ENCODE peak calls at places on chromosomes 4 and X, in four cellular contexts. M is IMR-90, F is neuronal stem cell, O is mesendoderm. H is an unnamed sample.

GRCh38 chr4:57291911-57292310 is 181.7 kb upstream of the IGFBP7 start:
- DNase-seq in M (no peak), F (no peak), O (no peak), H (no peak)

GRCh38 chr4:79584352-79584751 is 176.3 kb upstream of the GK2 start:
- DNase-seq in M (no peak), F (no peak), O (no peak), H (no peak)

GRCh38 chr4:112853662-112854256 is 195.7 kb upstream of the ANK2 start:
- DNase-seq in M (no peak), F (no peak), O (no peak), H (no peak)

GRCh38 chrX:19019996-19020395 is 36.1 kb upstream of the PHKA2 start:
- DNase-seq in M (peak), F (no peak), O (no peak), H (no peak)

GRCh38 chr4:25722964-25723363 is 67.3 kb downstream of the SLC34A2 start:
- DNase-seq in M (no peak), F (no peak), O (peak), H (no peak)

GRCh38 chr4:105061136-105061696 is 85.5 kb upstream of the TET2 start:
- DNase-seq in M (peak), F (peak), O (peak), H (no peak)

GRCh38 chr4:27048350-27049100 is 187.9 kb downstream of the STIM2 start:
- DNase-seq in M (peak), F (peak), O (peak), H (peak)

GRCh38 chr4:134777626-134778025 is 576.0 kb upstream of the PABPC4L start:
- DNase-seq in M (no peak), F (no peak), O (peak), H (no peak)

GRCh38 chrX:45807572-45808425 is 607.1 kb upstream of the DIPK2B start:
- DNase-seq in M (peak), F (peak), O (peak), H (peak)

GRCh38 chr4:176788971-176789370 is 3.8 kb downstream of the VEGFC start:
- DNase-seq in M (no peak), F (no peak), O (no peak), H (no peak)

GRCh38 chr4:54281060-54281781 is 52.1 kb downstream of the PDGFRA start:
- DNase-seq in M (peak), F (no peak), O (no peak), H (peak)

DNA sequence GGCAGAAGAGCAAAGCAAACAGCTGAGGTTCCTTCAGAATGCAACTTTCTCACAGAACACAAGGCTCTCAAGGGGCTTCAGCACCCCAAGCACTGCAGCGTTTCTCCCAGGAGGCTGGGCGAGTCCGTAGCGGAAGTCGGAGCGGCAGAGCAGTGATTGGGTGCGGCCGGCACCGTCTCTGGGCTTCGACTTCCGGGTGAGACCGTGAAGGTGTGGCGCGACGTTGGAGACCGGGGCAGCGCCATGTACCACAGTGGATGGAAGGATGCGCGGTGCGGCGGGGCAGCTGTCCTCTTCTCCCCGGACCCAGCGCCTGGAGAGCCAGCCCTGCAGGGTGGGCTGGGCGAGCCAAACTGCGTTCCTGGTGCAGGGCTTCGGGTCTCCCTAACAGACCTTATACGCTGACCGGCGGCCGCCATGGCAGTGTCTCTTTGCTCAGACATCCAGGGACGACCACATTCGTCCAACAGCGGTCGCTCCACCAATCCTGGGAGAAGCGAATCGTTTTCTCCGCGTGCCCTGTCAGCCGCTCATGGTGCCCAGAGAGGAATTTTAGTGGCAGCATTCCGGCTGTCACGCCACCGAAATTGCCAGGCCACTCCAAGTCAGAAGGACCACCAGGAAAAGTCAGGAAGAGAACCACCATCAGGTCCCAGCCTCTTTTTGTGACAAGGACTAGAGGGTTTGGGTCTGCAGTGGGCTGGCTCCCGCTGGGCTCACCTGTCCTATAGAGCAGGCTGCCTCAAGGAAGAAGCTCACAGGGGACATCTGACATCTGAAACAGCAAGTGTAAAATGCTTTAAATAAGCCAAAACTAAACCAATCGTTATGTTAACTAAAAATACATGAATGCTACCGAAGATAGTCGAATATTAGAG is 20.5 kb downstream of the TRIM61 start:
- DNase-seq in M (peak), F (peak), O (peak), H (peak)
- H3K18ac ChIP-seq in M (peak), F (peak), O (no peak), H (peak)

GRCh38 chrX:106935175-106935574 is 15.0 kb downstream of the CLDN2 start:
- DNase-seq in M (peak), F (no peak), O (no peak), H (peak)

GRCh38 chrX:106933538-106933961 is 13.3 kb downstream of the CLDN2 start:
- DNase-seq in M (peak), F (no peak), O (peak), H (peak)

GRCh38 chrX:106931831-106932491 is 11.8 kb downstream of the CLDN2 start:
- DNase-seq in M (peak), F (no peak), O (no peak), H (peak)

GRCh38 chrX:106932492-106932923 is 12.3 kb downstream of the CLDN2 start:
- DNase-seq in M (peak), F (no peak), O (no peak), H (peak)

GRCh38 chrX:106932960-106933537 is 12.8 kb downstream of the CLDN2 start:
- DNase-seq in M (peak), F (no peak), O (peak), H (peak)
- H3K18ac ChIP-seq in M (peak), F (peak), O (peak), H (peak)

DNA sequence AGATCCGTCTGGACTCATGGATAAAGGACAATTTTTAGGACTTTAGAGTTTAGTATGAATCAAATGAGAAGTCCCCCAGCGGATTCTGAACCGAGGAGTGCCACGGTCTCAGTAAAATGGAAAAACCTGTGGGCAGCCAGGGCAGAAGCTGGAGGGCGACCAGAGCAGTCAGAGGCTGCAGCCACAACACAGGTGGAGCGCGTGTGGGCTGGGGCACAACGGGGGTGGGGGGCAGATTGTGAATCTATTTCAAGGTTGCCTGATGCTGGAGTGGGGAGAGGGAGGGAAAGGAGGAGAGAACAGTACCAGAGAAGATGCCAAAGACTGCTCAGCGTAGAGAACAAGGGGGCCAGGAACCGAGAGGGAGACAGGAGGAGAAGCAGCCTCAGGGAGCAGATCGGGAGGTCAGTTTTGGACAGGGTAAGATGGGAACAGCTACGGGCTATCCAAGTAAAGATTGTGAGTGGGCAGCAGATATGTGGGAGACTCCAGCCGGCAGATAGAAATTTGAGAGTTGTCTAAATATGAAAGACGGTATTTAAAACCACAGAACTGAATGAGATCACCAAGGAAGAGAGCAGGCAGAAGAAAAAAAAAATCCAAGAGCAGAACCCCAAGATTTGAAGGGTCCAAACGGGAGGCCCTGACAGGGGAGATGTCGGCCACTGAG is 9.5 kb downstream of the FAT1 start:
- DNase-seq in M (no peak), F (no peak), O (no peak), H (no peak)
- H3K18ac ChIP-seq in M (no peak), F (no peak), O (no peak), H (no peak)

DNA sequence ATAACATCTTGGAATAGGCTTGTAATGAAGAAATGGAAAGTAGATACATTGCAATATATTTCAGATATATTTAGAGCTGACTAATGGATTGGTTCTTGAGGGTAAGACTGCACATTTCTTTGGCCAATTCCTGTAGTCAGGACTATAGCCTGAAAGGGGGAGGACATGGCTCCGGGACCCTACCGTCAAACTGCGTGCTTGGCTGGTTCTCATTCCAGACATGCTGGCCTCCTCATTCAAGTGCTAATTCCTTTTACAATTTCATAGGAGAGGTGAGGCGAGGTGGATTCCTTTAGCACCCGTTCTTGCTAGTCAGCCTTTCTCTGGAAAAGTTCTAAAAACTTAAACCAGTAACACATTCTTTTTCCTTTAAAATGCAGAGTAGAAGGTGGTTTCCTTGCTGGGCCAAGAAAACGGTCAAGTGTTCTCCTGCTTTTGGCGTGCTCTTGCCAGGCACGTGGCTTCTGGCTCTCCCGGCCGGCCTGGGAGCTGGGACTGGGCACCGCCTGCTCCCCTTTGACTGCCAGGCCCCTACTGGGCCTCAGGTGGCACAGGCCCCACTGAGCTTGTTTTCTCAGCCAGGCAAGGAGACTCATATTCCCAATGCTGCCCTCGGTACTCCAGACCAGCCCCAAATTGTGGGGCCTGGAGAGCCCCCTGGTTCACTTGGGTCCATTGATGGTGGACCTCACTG is 167.2 kb downstream of the STK32B start:
- DNase-seq in M (no peak), F (no peak), O (no peak), H (no peak)
- H3K18ac ChIP-seq in M (no peak), F (no peak), O (no peak), H (no peak)

GRCh38 chr4:169105620-169106019 is 95.6 kb upstream of the CBR4 start:
- DNase-seq in M (no peak), F (no peak), O (no peak), H (no peak)

GRCh38 chr4:169102011-169102410 is 92.0 kb upstream of the CBR4 start:
- DNase-seq in M (no peak), F (no peak), O (no peak), H (no peak)

GRCh38 chr4:169106696-169107229 is 96.7 kb upstream of the CBR4 start:
- DNase-seq in M (no peak), F (no peak), O (no peak), H (no peak)

GRCh38 chr4:169100656-169101055 is 90.6 kb upstream of the CBR4 start:
- DNase-seq in M (no peak), F (peak), O (peak), H (no peak)

GRCh38 chr4:169103966-169104412 is 93.9 kb upstream of the CBR4 start:
- DNase-seq in M (no peak), F (peak), O (peak), H (no peak)
- H3K18ac ChIP-seq in M (no peak), F (no peak), O (no peak), H (no peak)

DNA sequence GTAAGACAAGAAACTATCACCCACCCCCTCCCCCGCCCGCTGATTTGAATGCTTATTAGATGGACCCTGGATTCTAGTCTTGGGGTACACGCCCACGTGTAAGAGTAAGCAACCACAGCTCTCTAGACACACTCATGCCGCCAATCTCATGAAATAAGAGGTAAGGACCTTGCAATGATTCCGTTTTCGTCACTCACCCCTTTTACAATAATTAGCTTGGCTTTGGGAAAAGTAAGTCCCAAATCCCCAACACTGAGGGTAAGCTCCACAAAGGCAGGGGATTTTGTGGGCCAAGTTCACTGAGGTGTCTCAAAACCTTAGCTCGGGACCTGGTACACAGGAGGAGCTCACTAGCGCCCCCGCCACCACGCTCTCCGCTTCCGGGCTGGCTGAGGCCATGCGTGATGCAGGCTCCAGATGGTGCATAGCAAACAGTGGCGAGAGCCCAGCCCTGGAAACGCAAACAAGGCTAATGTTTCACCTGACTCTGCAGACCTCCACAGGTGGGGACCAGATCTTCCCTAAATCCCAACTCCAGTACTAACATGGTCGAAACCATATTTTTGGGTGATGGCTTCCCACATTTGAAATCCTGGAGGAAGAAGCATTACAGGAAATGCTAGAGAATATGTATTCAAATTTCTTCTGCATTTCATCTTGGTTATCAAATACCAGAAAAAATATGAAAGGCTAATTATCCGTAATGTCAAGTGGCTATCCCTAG is 4.1 kb downstream of the PLAC8 start:
- DNase-seq in M (peak), F (peak), O (peak), H (peak)
- H3K18ac ChIP-seq in M (peak), F (no peak), O (peak), H (peak)

GRCh38 chr4:6956434-6957147 is 47.0 kb downstream of the TBC1D14 start:
- DNase-seq in M (no peak), F (no peak), O (no peak), H (no peak)

GRCh38 chr4:6951880-6952381 is 42.3 kb downstream of the TBC1D14 start:
- DNase-seq in M (no peak), F (no peak), O (peak), H (no peak)

GRCh38 chr4:6955261-6955911 is 45.8 kb downstream of the TBC1D14 start:
- DNase-seq in M (no peak), F (no peak), O (no peak), H (no peak)

GRCh38 chr4:6956087-6956433 is 46.4 kb downstream of the TBC1D14 start:
- DNase-seq in M (no peak), F (no peak), O (no peak), H (no peak)

DNA sequence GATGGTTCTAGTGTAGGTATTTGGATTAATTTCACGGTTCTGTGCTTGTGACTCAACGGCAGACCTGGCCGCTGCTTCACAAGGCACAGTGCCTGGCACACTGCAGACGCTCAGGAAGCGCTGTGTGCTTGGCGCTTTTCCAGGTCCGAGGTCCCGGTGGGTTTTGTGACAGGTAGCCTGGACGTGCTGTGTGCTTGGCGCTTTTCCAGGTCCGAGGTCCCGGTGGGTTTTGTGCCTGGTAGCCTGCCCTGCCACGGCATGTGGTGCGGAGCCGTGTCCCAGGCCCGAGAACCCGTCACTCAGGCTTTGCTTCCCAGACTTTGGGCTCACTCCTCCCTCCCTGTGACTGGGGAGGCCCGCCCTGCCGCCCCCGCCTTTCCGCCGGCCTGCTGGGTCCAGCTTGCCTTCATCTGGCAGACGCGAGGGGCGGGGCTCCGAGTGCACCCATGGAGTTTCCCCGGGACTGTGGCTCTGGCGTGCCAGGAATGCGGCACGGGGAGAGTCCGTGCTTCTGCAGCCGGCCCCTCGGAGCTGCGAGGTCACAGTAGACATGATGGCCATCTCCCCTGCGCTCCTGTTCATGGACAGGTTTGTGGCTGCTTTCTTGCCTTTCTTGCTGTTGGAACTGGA is 44.2 kb downstream of the TBC1D14 start:
- DNase-seq in M (peak), F (no peak), O (peak), H (peak)
- H3K18ac ChIP-seq in M (peak), F (peak), O (no peak), H (peak)

DNA sequence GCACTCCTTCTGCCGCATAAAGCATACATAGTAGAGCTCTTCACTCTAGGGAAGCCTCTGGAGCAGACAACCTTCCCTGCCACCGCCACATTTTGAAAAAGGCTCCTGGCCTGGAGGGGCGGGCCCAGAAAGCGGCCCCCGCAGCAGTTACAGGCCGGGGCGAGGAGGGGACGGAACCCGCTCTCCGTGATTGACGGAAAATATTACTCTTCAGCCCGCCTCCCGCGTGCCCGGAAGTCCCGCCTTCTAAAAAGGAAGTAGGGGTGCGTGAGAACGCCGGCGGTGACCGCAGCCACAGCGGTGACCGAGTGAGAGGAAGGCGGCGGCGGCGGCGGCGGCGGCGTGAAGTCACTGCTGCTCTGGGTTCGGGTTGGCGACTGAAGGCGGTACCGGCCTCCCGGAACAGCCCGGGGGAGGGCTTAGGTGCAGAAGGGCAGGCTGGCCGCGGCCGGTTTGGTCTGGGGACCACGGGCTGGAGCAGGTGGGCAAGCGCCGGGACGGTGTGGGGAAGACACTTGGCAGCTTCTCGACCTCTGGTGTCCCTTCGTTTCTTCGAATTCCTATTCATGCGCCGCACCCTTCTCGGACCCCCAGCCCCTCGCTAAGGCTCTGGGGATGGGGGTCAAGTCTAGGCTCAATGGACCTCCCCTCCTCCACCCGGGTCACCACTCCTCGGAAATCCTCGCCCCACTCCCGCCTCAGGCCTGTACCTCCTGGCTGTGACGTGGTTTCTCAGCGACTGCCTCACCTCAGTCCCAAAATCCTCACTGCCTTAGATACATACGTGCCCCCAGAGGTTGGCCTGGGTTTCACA is at the start of gene HCCS:
- DNase-seq in M (peak), F (peak), O (peak), H (peak)
- H3K18ac ChIP-seq in M (peak), F (peak), O (no peak), H (peak)